ENCODE peak calls at places on chromosomes 16 and 17, in five cellular contexts. One of them, this sample, is unnamed.
A peak's percentile ranks its signal among the peaks of the same experiment; 100 is the strongest.

GRCh38 chr17:14471052-14471451 is 170.2 kb downstream of the HS3ST3B1 start:
- DNase-seq in fibroblast of pulmonary artery: peak; percentile 2
- DNase-seq in fibroblast of lung: peak; percentile 43
- DNase-seq in CD4-positive, alpha-beta T cell: no peak
- DNase-seq in body of pancreas: no peak
- DNase-seq in this sample: no peak

GRCh38 chr17:16456770-16457316 is 35.1 kb downstream of the LRRC75A start:
- DNase-seq in fibroblast of pulmonary artery: no peak
- DNase-seq in fibroblast of lung: no peak
- DNase-seq in CD4-positive, alpha-beta T cell: no peak
- DNase-seq in body of pancreas: no peak
- DNase-seq in this sample: no peak

GRCh38 chr16:6349725-6350124 is 982.9 kb upstream of the RBFOX1 start:
- DNase-seq in fibroblast of pulmonary artery: no peak
- DNase-seq in fibroblast of lung: no peak
- DNase-seq in CD4-positive, alpha-beta T cell: no peak
- DNase-seq in body of pancreas: no peak
- DNase-seq in this sample: no peak

GRCh38 chr17:79002796-79003593 is 6.6 kb downstream of the CANT1 start:
- DNase-seq in fibroblast of pulmonary artery: no peak
- DNase-seq in fibroblast of lung: no peak
- DNase-seq in CD4-positive, alpha-beta T cell: no peak
- DNase-seq in body of pancreas: no peak
- DNase-seq in this sample: no peak

GRCh38 chr17:4605826-4606225 is 21.5 kb downstream of the SMTNL2 start:
- DNase-seq in fibroblast of pulmonary artery: no peak
- DNase-seq in fibroblast of lung: no peak
- DNase-seq in CD4-positive, alpha-beta T cell: no peak
- DNase-seq in body of pancreas: no peak
- DNase-seq in this sample: no peak

GRCh38 chr17:20281860-20282259 is 185.5 kb downstream of the LGALS9B start:
- DNase-seq in fibroblast of pulmonary artery: no peak
- DNase-seq in fibroblast of lung: peak; percentile 19
- DNase-seq in CD4-positive, alpha-beta T cell: no peak
- DNase-seq in body of pancreas: no peak
- DNase-seq in this sample: no peak

GRCh38 chr17:2828396-2829038 is 32.3 kb downstream of the RAP1GAP2 start:
- DNase-seq in fibroblast of pulmonary artery: peak; percentile 44
- DNase-seq in fibroblast of lung: peak; percentile 17
- DNase-seq in CD4-positive, alpha-beta T cell: peak; percentile 71
- DNase-seq in body of pancreas: peak; percentile 78
- DNase-seq in this sample: peak; percentile 92

GRCh38 chr17:15273141-15273793 is 8.1 kb upstream of the PMP22 start:
- DNase-seq in fibroblast of pulmonary artery: peak; percentile 79
- DNase-seq in fibroblast of lung: peak; percentile 94
- DNase-seq in CD4-positive, alpha-beta T cell: no peak
- DNase-seq in body of pancreas: no peak
- DNase-seq in this sample: no peak

GRCh38 chr16:21664801-21665492 is 1.2 kb downstream of the OTOA start:
- DNase-seq in fibroblast of pulmonary artery: no peak
- DNase-seq in fibroblast of lung: no peak
- DNase-seq in CD4-positive, alpha-beta T cell: no peak
- DNase-seq in body of pancreas: no peak
- DNase-seq in this sample: no peak

GRCh38 chr17:4199818-4200402 is 56.9 kb downstream of the CYB5D2 start:
- DNase-seq in fibroblast of pulmonary artery: peak; percentile 55
- DNase-seq in fibroblast of lung: no peak
- DNase-seq in CD4-positive, alpha-beta T cell: no peak
- DNase-seq in body of pancreas: peak; percentile 25
- DNase-seq in this sample: peak; percentile 51

GRCh38 chr17:44074231-44074910 is 3.8 kb downstream of the G6PC3 start:
- DNase-seq in fibroblast of pulmonary artery: no peak
- DNase-seq in fibroblast of lung: no peak
- DNase-seq in CD4-positive, alpha-beta T cell: no peak
- DNase-seq in body of pancreas: no peak
- DNase-seq in this sample: no peak

GRCh38 chr16:72621651-72622050 is 426.3 kb downstream of the ZFHX3 start:
- DNase-seq in fibroblast of pulmonary artery: peak; percentile 10
- DNase-seq in fibroblast of lung: peak; percentile 11
- DNase-seq in CD4-positive, alpha-beta T cell: no peak
- DNase-seq in body of pancreas: no peak
- DNase-seq in this sample: no peak

GRCh38 chr17:41655611-41656111 is 31.3 kb upstream of the KRT17 start:
- DNase-seq in fibroblast of pulmonary artery: no peak
- DNase-seq in fibroblast of lung: no peak
- DNase-seq in CD4-positive, alpha-beta T cell: no peak
- DNase-seq in body of pancreas: peak; percentile 71
- DNase-seq in this sample: no peak

GRCh38 chr17:31499771-31500554 is 108.5 kb downstream of the RAB11FIP4 start:
- DNase-seq in fibroblast of pulmonary artery: peak; percentile 24
- DNase-seq in fibroblast of lung: peak; percentile 73
- DNase-seq in CD4-positive, alpha-beta T cell: no peak
- DNase-seq in body of pancreas: peak; percentile 79
- DNase-seq in this sample: no peak

GRCh38 chr17:79097226-79098055 is 22.8 kb downstream of the ENGASE start:
- DNase-seq in fibroblast of pulmonary artery: no peak
- DNase-seq in fibroblast of lung: no peak
- DNase-seq in CD4-positive, alpha-beta T cell: no peak
- DNase-seq in body of pancreas: no peak
- DNase-seq in this sample: no peak

GRCh38 chr17:37283414-37283961 is 92.3 kb upstream of the C17orf78 start:
- DNase-seq in fibroblast of pulmonary artery: peak; percentile 37
- DNase-seq in fibroblast of lung: peak; percentile 60
- DNase-seq in CD4-positive, alpha-beta T cell: no peak
- DNase-seq in body of pancreas: no peak
- DNase-seq in this sample: no peak

GRCh38 chr16:68739964-68740627 is 3.0 kb downstream of the CDH1 start:
- DNase-seq in fibroblast of pulmonary artery: no peak
- DNase-seq in fibroblast of lung: no peak
- DNase-seq in CD4-positive, alpha-beta T cell: no peak
- DNase-seq in body of pancreas: peak; percentile 58
- DNase-seq in this sample: no peak

GRCh38 chr17:81466564-81467472 is 45.8 kb downstream of the ACTG1 start:
- DNase-seq in fibroblast of pulmonary artery: no peak
- DNase-seq in fibroblast of lung: no peak
- DNase-seq in CD4-positive, alpha-beta T cell: no peak
- DNase-seq in body of pancreas: peak; percentile 64
- DNase-seq in this sample: no peak

GRCh38 chr17:77209330-77209748 is 68.6 kb downstream of the SEC14L1 start:
- DNase-seq in fibroblast of pulmonary artery: no peak
- DNase-seq in fibroblast of lung: no peak
- DNase-seq in CD4-positive, alpha-beta T cell: no peak
- DNase-seq in body of pancreas: no peak
- DNase-seq in this sample: no peak

GRCh38 chr17:77207689-77208216 is 67.0 kb downstream of the SEC14L1 start:
- DNase-seq in fibroblast of pulmonary artery: no peak
- DNase-seq in fibroblast of lung: no peak
- DNase-seq in CD4-positive, alpha-beta T cell: no peak
- DNase-seq in body of pancreas: no peak
- DNase-seq in this sample: no peak

GRCh38 chr17:77206557-77206956 is 65.8 kb downstream of the SEC14L1 start:
- DNase-seq in fibroblast of pulmonary artery: peak; percentile 53
- DNase-seq in fibroblast of lung: no peak
- DNase-seq in CD4-positive, alpha-beta T cell: no peak
- DNase-seq in body of pancreas: no peak
- DNase-seq in this sample: no peak

GRCh38 chr17:77208856-77209255 is 68.1 kb downstream of the SEC14L1 start:
- DNase-seq in fibroblast of pulmonary artery: no peak
- DNase-seq in fibroblast of lung: no peak
- DNase-seq in CD4-positive, alpha-beta T cell: no peak
- DNase-seq in body of pancreas: no peak
- DNase-seq in this sample: no peak

DNA sequence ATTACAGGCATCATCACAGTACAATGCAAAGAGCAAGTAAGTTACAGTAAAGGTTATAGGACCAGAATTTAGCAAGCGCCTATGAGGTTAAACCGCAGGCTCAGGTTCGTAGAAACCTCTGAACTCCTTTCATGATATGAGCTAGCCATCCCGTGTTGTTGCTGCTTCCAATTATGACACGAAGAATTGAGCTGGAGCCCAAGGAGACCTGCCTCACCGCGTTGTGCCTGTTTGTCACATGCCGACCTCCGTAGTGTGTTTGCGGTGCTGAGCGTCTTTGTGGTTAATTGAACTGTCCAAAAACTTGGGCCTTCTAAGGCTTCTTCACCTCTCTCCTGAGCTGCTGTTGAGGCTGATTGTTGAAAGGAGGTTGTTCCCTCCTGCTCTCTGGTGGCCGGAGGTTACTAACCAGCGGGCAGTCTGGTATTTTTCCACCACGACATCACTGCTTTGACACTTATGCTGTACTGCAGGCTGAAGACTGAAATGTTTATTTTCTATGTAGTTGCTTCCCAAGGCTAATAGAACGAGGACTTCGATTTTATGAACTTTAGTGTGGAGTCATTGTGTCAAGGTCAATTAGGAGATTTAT is 67.5 kb downstream of the SEC14L1 start:
- DNase-seq in fibroblast of pulmonary artery: peak; percentile 56
- DNase-seq in fibroblast of lung: peak; percentile 42
- DNase-seq in CD4-positive, alpha-beta T cell: no peak
- DNase-seq in body of pancreas: peak; percentile 80
- DNase-seq in this sample: no peak
- TF ChIP-seq CTCF in fibroblast of pulmonary artery: peak; percentile 17
- TF ChIP-seq CTCF in fibroblast of lung: peak; percentile 47
- TF ChIP-seq CTCF in CD4-positive, alpha-beta T cell: no peak
- TF ChIP-seq CTCF in body of pancreas: peak; percentile 61
- TF ChIP-seq CTCF in this sample: no peak

DNA sequence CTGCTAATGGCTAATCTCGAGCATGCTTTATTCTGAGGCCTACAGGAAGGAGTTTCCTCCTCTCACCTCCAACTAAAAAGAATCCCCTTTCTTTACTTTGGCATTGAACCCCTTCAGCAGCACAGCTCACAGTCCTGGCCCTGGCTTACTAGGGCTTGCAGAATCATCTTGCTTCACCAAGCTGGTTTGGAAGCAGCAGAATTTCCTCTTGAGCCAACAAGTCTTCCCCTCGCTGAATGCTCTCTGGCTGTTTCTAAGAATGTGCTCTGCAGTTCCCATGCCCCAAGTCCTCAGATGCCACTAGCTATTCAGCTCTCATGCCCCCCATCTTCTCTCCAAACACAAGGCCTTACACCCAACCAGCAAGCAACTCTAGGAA is 271.2 kb downstream of the NTN1 start:
- DNase-seq in fibroblast of pulmonary artery: no peak
- DNase-seq in fibroblast of lung: no peak
- DNase-seq in CD4-positive, alpha-beta T cell: no peak
- DNase-seq in body of pancreas: no peak
- DNase-seq in this sample: no peak
- TF ChIP-seq CTCF in fibroblast of pulmonary artery: no peak
- TF ChIP-seq CTCF in fibroblast of lung: no peak
- TF ChIP-seq CTCF in CD4-positive, alpha-beta T cell: no peak
- TF ChIP-seq CTCF in body of pancreas: no peak
- TF ChIP-seq CTCF in this sample: no peak

GRCh38 chr16:85894266-85894665 is 4.7 kb upstream of the IRF8 start:
- DNase-seq in fibroblast of pulmonary artery: no peak
- DNase-seq in fibroblast of lung: no peak
- DNase-seq in CD4-positive, alpha-beta T cell: no peak
- DNase-seq in body of pancreas: peak; percentile 72
- DNase-seq in this sample: no peak
- TF ChIP-seq CTCF in fibroblast of pulmonary artery: no peak
- TF ChIP-seq CTCF in fibroblast of lung: no peak
- TF ChIP-seq CTCF in CD4-positive, alpha-beta T cell: no peak
- TF ChIP-seq CTCF in body of pancreas: peak; percentile 32
- TF ChIP-seq CTCF in this sample: no peak

GRCh38 chr16:13136896-13137295 is 235.5 kb downstream of the SHISA9 start:
- DNase-seq in fibroblast of pulmonary artery: no peak
- DNase-seq in fibroblast of lung: no peak
- DNase-seq in CD4-positive, alpha-beta T cell: no peak
- DNase-seq in body of pancreas: no peak
- DNase-seq in this sample: no peak
- TF ChIP-seq CTCF in fibroblast of pulmonary artery: no peak
- TF ChIP-seq CTCF in fibroblast of lung: no peak
- TF ChIP-seq CTCF in CD4-positive, alpha-beta T cell: no peak
- TF ChIP-seq CTCF in body of pancreas: no peak
- TF ChIP-seq CTCF in this sample: no peak

DNA sequence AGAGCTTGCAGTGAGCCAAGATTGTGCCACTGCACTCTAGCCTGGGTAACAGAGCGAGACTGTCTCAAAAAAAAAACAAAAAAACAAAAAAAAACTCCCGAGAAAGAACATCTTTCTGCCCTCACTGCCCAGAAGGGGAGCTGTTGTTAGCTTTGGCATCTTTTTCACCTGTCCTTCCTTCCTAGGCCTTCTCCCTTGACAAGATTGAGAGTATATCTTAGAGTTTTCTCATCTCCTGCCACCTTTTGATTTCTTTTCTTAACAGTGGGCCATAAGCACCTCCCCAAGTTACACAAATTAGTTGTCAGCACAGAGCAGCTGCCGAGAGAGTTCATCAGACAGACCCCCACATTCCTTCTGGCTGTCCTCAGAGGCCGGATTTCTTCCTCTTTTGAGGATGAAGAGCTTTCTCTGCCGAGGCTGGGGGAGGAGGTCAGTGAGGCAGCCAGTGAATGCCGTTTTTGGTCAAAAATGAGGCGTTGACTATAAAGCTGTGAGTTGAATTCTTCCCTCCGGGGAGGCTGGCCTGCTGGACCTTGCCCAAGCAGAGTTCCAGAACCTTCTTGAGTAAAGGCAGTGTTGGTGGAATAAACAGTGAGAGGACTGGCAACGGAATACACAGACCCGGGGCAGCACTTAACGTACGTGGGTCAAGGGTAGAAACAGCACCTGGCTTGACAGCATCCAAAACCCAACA is 127.0 kb downstream of the ABCC6 start:
- DNase-seq in fibroblast of pulmonary artery: peak; percentile 51
- DNase-seq in fibroblast of lung: peak; percentile 89
- DNase-seq in CD4-positive, alpha-beta T cell: no peak
- DNase-seq in body of pancreas: peak; percentile 30
- DNase-seq in this sample: no peak
- TF ChIP-seq CTCF in fibroblast of pulmonary artery: peak; percentile 49
- TF ChIP-seq CTCF in fibroblast of lung: peak; percentile 50
- TF ChIP-seq CTCF in CD4-positive, alpha-beta T cell: no peak
- TF ChIP-seq CTCF in body of pancreas: peak; percentile 40
- TF ChIP-seq CTCF in this sample: no peak

DNA sequence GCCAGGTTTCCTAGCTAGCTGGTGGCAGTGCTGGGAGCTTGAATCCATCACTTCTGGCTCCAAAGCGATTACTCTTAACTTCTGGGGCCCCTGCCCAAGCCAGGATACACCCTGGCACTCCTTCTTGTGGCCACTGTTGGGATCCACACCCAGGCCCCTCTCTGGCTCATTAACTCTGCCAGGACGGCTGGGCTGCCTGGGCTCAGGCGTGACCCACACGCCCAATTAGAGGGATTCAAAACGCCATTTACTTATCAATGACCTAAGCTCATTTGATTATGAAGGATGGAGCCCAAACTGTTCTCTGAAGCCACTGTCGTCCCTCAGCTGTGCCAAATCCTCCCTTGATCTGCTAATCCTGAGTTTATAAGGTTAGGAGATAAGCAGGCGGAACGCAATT is 79.7 kb upstream of the BRD7 start:
- DNase-seq in fibroblast of pulmonary artery: no peak
- DNase-seq in fibroblast of lung: no peak
- DNase-seq in CD4-positive, alpha-beta T cell: no peak
- DNase-seq in body of pancreas: no peak
- DNase-seq in this sample: peak; percentile 23
- TF ChIP-seq CTCF in fibroblast of pulmonary artery: no peak
- TF ChIP-seq CTCF in fibroblast of lung: no peak
- TF ChIP-seq CTCF in CD4-positive, alpha-beta T cell: no peak
- TF ChIP-seq CTCF in body of pancreas: no peak
- TF ChIP-seq CTCF in this sample: peak; percentile 14

This sample was measured in D721Med.